ENCODE peak calls at places on chromosomes 3 and 15, in six cellular contexts. Z is upper lobe of left lung, O is A549, A is GM12878, X is HepG2, W is K562. D is an unnamed sample.

GRCh38 chr3:33461097-33461496 is 20.9 kb upstream of the UBP1 start:
- ATAC-seq in X (no peak), Z (no peak), W (no peak), A (no peak), O (no peak), D (no peak)

GRCh38 chr15:80597081-80597480 is 98.0 kb upstream of the ABHD17C start:
- ATAC-seq in O (no peak), A (no peak), X (no peak), W (no peak), Z (no peak), D (no peak)

GRCh38 chr3:107846282-107846852 is 244.5 kb downstream of the CD47 start:
- ATAC-seq in Z (peak), O (peak), X (peak), W (peak), A (peak), D (no peak)

GRCh38 chr15:85543741-85544155 is 163.3 kb downstream of the AKAP13 start:
- ATAC-seq in Z (peak), O (no peak), X (no peak), A (no peak), W (no peak), D (peak)

GRCh38 chr3:59802045-59802444 is 752.2 kb upstream of the CFAP20DC start:
- ATAC-seq in O (no peak), X (no peak), A (no peak), W (no peak), Z (no peak), D (no peak)

GRCh38 chr3:88195951-88196434 is 46.2 kb downstream of the C3orf38 start:
- ATAC-seq in Z (no peak), A (peak), W (peak), X (no peak), O (no peak), D (no peak)

GRCh38 chr3:28777806-28778475 is 429.3 kb upstream of the AZI2 start:
- ATAC-seq in Z (no peak), X (no peak), O (no peak), W (no peak), A (no peak), D (no peak)

GRCh38 chr3:17039579-17039978 is 154.8 kb downstream of the PLCL2 start:
- ATAC-seq in A (peak), W (no peak), O (peak), X (no peak), Z (peak), D (no peak)

GRCh38 chr3:149247929-149248691 is 26.5 kb upstream of the CP start:
- ATAC-seq in W (no peak), Z (no peak), O (no peak), A (peak), X (peak), D (no peak)

GRCh38 chr15:99326235-99326634 is 75.0 kb downstream of the LRRC28 start:
- ATAC-seq in X (peak), A (peak), Z (no peak), W (no peak), O (peak), D (no peak)

GRCh38 chr3:24359102-24359501 is 135.5 kb downstream of the THRB start:
- ATAC-seq in W (peak), Z (no peak), O (no peak), X (no peak), A (no peak), D (no peak)

GRCh38 chr3:119382134-119382533 is 81.3 kb downstream of the TMEM39A start:
- ATAC-seq in Z (no peak), A (no peak), O (no peak), W (no peak), X (no peak), D (no peak)

GRCh38 chr3:156519758-156520162 is 35.2 kb downstream of the SSR3 start:
- ATAC-seq in O (no peak), Z (no peak), A (peak), W (no peak), X (peak), D (no peak)

GRCh38 chr3:193997228-193998192 is 138.4 kb upstream of the HES1 start:
- ATAC-seq in X (no peak), W (peak), Z (peak), O (no peak), A (no peak), D (no peak)

GRCh38 chr3:12993022-12993622 is 80.1 kb downstream of the IQSEC1 start:
- ATAC-seq in O (no peak), X (peak), Z (peak), W (no peak), A (no peak), D (peak)

GRCh38 chr15:101204744-101205535 is 46.9 kb downstream of the CHSY1 start:
- ATAC-seq in A (no peak), O (no peak), Z (no peak), W (no peak), X (no peak), D (no peak)

GRCh38 chr3:32045091-32045964 is 61.1 kb upstream of the GPD1L start:
- ATAC-seq in Z (peak), O (peak), A (no peak), X (peak), W (no peak), D (peak)

GRCh38 chr3:73074681-73075305 is 13.3 kb downstream of the EBLN2 start:
- ATAC-seq in W (no peak), A (no peak), X (no peak), Z (no peak), O (no peak), D (no peak)
- TF ChIP-seq EP300 in W (no peak), A (no peak), X (no peak), Z (no peak), O (no peak), D (no peak)

DNA sequence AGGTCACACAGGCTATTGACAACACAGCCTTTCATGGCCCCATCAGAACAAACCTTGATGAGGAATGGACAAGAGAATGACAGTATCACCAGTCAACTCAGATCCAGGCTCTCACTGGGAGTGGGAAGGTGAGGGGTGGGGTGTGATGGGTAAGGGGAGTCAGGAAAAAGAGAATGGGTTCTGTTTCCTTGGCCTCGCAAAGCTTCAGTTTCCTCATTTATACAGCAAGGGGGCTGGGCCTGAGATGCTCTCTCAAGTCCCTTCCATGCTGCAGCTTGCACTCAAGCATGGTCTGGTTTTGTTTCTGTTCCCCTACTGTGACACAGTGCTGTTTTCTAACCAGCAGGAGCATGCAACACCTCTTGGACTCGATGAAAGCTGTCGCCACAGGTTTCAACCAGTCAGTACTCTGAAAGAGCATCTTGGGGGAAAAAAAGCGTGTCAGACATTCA is 65.7 kb upstream of the IL12A start:
- ATAC-seq in X (no peak), Z (no peak), O (no peak), A (peak), W (no peak), D (no peak)
- TF ChIP-seq POLR2A in X (no peak), Z (no peak), O (no peak), A (peak), W (no peak), D (no peak)

DNA sequence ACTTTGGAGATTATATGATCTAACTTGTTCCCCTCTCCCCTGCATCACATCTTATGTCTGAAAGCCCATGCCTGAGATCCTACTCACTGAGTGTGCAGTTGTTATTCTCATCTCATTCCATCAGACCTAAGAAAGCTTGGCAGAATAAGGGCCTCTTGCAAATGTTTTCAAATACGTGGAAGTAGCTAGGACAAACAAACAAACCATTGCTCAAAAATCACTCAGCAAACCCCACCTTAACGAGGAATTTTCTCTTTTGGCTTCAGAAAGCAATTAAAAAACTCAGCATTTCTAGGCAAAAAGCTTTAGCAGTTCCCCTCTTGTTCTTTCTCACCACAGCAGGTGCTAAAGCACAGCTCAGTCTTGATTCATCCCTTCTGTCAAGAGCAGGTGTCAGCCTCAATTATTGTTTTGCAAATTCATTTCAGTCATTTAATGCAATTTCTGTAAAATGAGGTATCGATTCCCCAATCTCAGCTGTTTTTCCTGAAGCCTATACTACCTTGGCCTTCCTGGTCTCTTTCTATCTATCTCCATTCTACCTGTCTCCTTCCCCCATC is 58.5 kb upstream of the NUDT16 start:
- ATAC-seq in X (no peak), O (no peak), Z (no peak), W (no peak), A (no peak), D (no peak)
- TF ChIP-seq EP300 in X (no peak), O (no peak), Z (no peak), W (no peak), A (no peak), D (no peak)

GRCh38 chr15:88124199-88124598 is 132.3 kb downstream of the NTRK3 start:
- ATAC-seq in W (no peak), A (no peak), O (no peak), Z (no peak), X (no peak), D (no peak)
- TF ChIP-seq POLR2A in W (no peak), A (no peak), O (no peak), Z (no peak), X (no peak), D (no peak)

GRCh38 chr3:11589706-11590105 is 54.0 kb downstream of the VGLL4 start:
- ATAC-seq in W (no peak), O (no peak), Z (no peak), X (no peak), A (no peak), D (no peak)

GRCh38 chr3:11593318-11594034 is 50.2 kb downstream of the VGLL4 start:
- ATAC-seq in A (no peak), O (no peak), Z (no peak), W (no peak), X (peak), D (no peak)

GRCh38 chr3:11592460-11593298 is 51.0 kb downstream of the VGLL4 start:
- ATAC-seq in W (no peak), O (no peak), Z (no peak), X (no peak), A (no peak), D (peak)

GRCh38 chr3:11591006-11591360 is 52.7 kb downstream of the VGLL4 start:
- ATAC-seq in W (no peak), Z (no peak), O (no peak), A (no peak), X (no peak), D (no peak)

GRCh38 chr3:11591401-11592266 is 52.1 kb downstream of the VGLL4 start:
- ATAC-seq in Z (peak), O (peak), W (peak), X (peak), A (no peak), D (peak)
- TF ChIP-seq EP300 in Z (no peak), O (no peak), W (no peak), X (no peak), A (no peak), D (no peak)